ENCODE peak calls at places on chromosome 2, in four cellular contexts. I, T, Z and V are unnamed samples.
A peak's percentile ranks its signal among the peaks of the same experiment; 100 is the strongest.

GRCh38 chr2:218029366-218030360 is 26.9 kb upstream of the TNS1 start:
- DNase-seq in I (no peak), T (no peak), Z (no peak), V (no peak)

GRCh38 chr2:55357907-55358306 is 61.7 kb downstream of the CCDC88A start:
- DNase-seq in Z (no peak), T (no peak), I (peak; percentile 9), V (peak; percentile 63)

GRCh38 chr2:123644053-123644452 is 381.0 kb upstream of the CNTNAP5 start:
- DNase-seq in T (no peak), Z (no peak), I (no peak), V (no peak)

GRCh38 chr2:47068966-47069627 is 86.0 kb downstream of the STPG4 start:
- DNase-seq in I (no peak), T (no peak), Z (no peak), V (no peak)

GRCh38 chr2:200667397-200667796 is 81.6 kb downstream of the AOX1 start:
- DNase-seq in T (no peak), I (no peak), Z (no peak), V (no peak)

GRCh38 chr2:74544634-74545033 is 9.1 kb downstream of the LOXL3 start:
- DNase-seq in I (no peak), T (no peak), Z (no peak), V (no peak)

GRCh38 chr2:128322651-128323491 is 4.2 kb upstream of the HS6ST1 start:
- DNase-seq in Z (no peak), T (no peak), I (no peak), V (no peak)

GRCh38 chr2:63741884-63742583 is 99.7 kb upstream of the UGP2 start:
- DNase-seq in T (no peak), I (no peak), Z (no peak), V (peak; percentile 41)

GRCh38 chr2:86461042-86461743 is 20.0 kb downstream of the KDM3A start:
- DNase-seq in I (no peak), T (no peak), Z (no peak), V (no peak)

GRCh38 chr2:182444806-182445205 is 18.0 kb upstream of the PDE1A start:
- DNase-seq in Z (no peak), T (no peak), I (no peak), V (no peak)

GRCh38 chr2:144707927-144708326 is 188.0 kb upstream of the ZEB2 start:
- DNase-seq in I (peak; percentile 10), T (no peak), Z (no peak), V (no peak)